ENCODE peak calls at places on chromosomes 2 and 18, in nine cellular contexts. One of them, this sample, is unnamed.
A peak's percentile ranks its signal among the peaks of the same experiment; 100 is the strongest.

GRCh38 chr18:9113468-9114149 is 11.1 kb downstream of the NDUFV2 start:
- DNase-seq in Right ventricle myocardium superior: no peak
- DNase-seq in brain microvascular endothelial cell: no peak
- DNase-seq in RKO: no peak
- DNase-seq in thoracic aorta: no peak
- DNase-seq in choroid plexus epithelial cell: no peak
- DNase-seq in fibroblast of lung: no peak
- DNase-seq in C1 segment of cervical spinal cord: no peak
- DNase-seq in body of pancreas: no peak
- DNase-seq in this sample: no peak

GRCh38 chr2:20067992-20068727 is 16.7 kb upstream of the LAPTM4A start:
- DNase-seq in Right ventricle myocardium superior: no peak
- DNase-seq in brain microvascular endothelial cell: peak; percentile 72
- DNase-seq in RKO: peak; percentile 27
- DNase-seq in thoracic aorta: no peak
- DNase-seq in choroid plexus epithelial cell: peak; percentile 95
- DNase-seq in fibroblast of lung: peak; percentile 97
- DNase-seq in C1 segment of cervical spinal cord: no peak
- DNase-seq in body of pancreas: no peak
- DNase-seq in this sample: peak; percentile 96

GRCh38 chr18:36141576-36141975 is 11.9 kb downstream of the ELP2 start:
- DNase-seq in Right ventricle myocardium superior: no peak
- DNase-seq in brain microvascular endothelial cell: no peak
- DNase-seq in RKO: no peak
- DNase-seq in thoracic aorta: no peak
- DNase-seq in choroid plexus epithelial cell: peak; percentile 16
- DNase-seq in fibroblast of lung: no peak
- DNase-seq in C1 segment of cervical spinal cord: no peak
- DNase-seq in body of pancreas: no peak
- DNase-seq in this sample: no peak

GRCh38 chr2:42100696-42101585 is 53.1 kb downstream of the PKDCC start:
- DNase-seq in Right ventricle myocardium superior: peak; percentile 77
- DNase-seq in brain microvascular endothelial cell: peak; percentile 67
- DNase-seq in RKO: no peak
- DNase-seq in thoracic aorta: no peak
- DNase-seq in choroid plexus epithelial cell: peak; percentile 90
- DNase-seq in fibroblast of lung: peak; percentile 88
- DNase-seq in C1 segment of cervical spinal cord: no peak
- DNase-seq in body of pancreas: peak; percentile 70
- DNase-seq in this sample: peak; percentile 60

GRCh38 chr2:84832772-84833461 is 48.0 kb downstream of the TRABD2A start:
- DNase-seq in Right ventricle myocardium superior: peak; percentile 44
- DNase-seq in brain microvascular endothelial cell: no peak
- DNase-seq in RKO: no peak
- DNase-seq in thoracic aorta: no peak
- DNase-seq in choroid plexus epithelial cell: no peak
- DNase-seq in fibroblast of lung: no peak
- DNase-seq in C1 segment of cervical spinal cord: peak; percentile 30
- DNase-seq in body of pancreas: no peak
- DNase-seq in this sample: no peak

GRCh38 chr18:74541703-74542555 is 7.6 kb downstream of the CNDP1 start:
- DNase-seq in Right ventricle myocardium superior: no peak
- DNase-seq in brain microvascular endothelial cell: no peak
- DNase-seq in RKO: no peak
- DNase-seq in thoracic aorta: no peak
- DNase-seq in choroid plexus epithelial cell: no peak
- DNase-seq in fibroblast of lung: no peak
- DNase-seq in C1 segment of cervical spinal cord: no peak
- DNase-seq in body of pancreas: peak; percentile 65
- DNase-seq in this sample: no peak

GRCh38 chr2:235095569-235095968 is 143.8 kb downstream of the SH3BP4 start:
- DNase-seq in Right ventricle myocardium superior: no peak
- DNase-seq in brain microvascular endothelial cell: no peak
- DNase-seq in RKO: no peak
- DNase-seq in thoracic aorta: no peak
- DNase-seq in choroid plexus epithelial cell: peak; percentile 14
- DNase-seq in fibroblast of lung: peak; percentile 16
- DNase-seq in C1 segment of cervical spinal cord: no peak
- DNase-seq in body of pancreas: no peak
- DNase-seq in this sample: no peak

GRCh38 chr2:51165534-51166260 is 133.8 kb upstream of the NRXN1 start:
- DNase-seq in Right ventricle myocardium superior: no peak
- DNase-seq in brain microvascular endothelial cell: peak; percentile 40
- DNase-seq in RKO: no peak
- DNase-seq in thoracic aorta: no peak
- DNase-seq in choroid plexus epithelial cell: peak; percentile 63
- DNase-seq in fibroblast of lung: no peak
- DNase-seq in C1 segment of cervical spinal cord: no peak
- DNase-seq in body of pancreas: no peak
- DNase-seq in this sample: peak; percentile 52

GRCh38 chr18:32891797-32892196 is 119.0 kb upstream of the KLHL14 start:
- DNase-seq in Right ventricle myocardium superior: no peak
- DNase-seq in brain microvascular endothelial cell: no peak
- DNase-seq in RKO: no peak
- DNase-seq in thoracic aorta: no peak
- DNase-seq in choroid plexus epithelial cell: peak; percentile 9
- DNase-seq in fibroblast of lung: no peak
- DNase-seq in C1 segment of cervical spinal cord: no peak
- DNase-seq in body of pancreas: no peak
- DNase-seq in this sample: no peak

GRCh38 chr2:39368846-39369245 is 68.2 kb downstream of the MAP4K3 start:
- DNase-seq in Right ventricle myocardium superior: no peak
- DNase-seq in brain microvascular endothelial cell: no peak
- DNase-seq in RKO: no peak
- DNase-seq in thoracic aorta: no peak
- DNase-seq in choroid plexus epithelial cell: no peak
- DNase-seq in fibroblast of lung: no peak
- DNase-seq in C1 segment of cervical spinal cord: no peak
- DNase-seq in body of pancreas: no peak
- DNase-seq in this sample: no peak

This sample was measured in A172.